ENCODE peak calls at places on chromosome 17, in five cellular contexts. L is thoracic aorta, V is tibial nerve, H is mammary epithelial cell, J is BE2C. I is an unnamed sample.

GRCh38 chr17:2724783-2725164 is 13.2 kb upstream of the CLUH start:
- DNase-seq in H (peak), L (no peak), J (no peak), V (no peak), I (no peak)

GRCh38 chr17:40321502-40322416 is 12.8 kb downstream of the RARA start:
- DNase-seq in V (no peak), L (no peak), J (no peak), H (no peak), I (no peak)

GRCh38 chr17:79053251-79053925 is 21.2 kb upstream of the ENGASE start:
- DNase-seq in L (no peak), V (no peak), H (no peak), J (no peak), I (no peak)

GRCh38 chr17:28421775-28422305 is 15.8 kb upstream of the SLC46A1 start:
- DNase-seq in L (no peak), V (no peak), J (no peak), H (no peak), I (no peak)

GRCh38 chr17:78995022-78995760 is 14.4 kb downstream of the CANT1 start:
- DNase-seq in V (no peak), L (no peak), J (no peak), H (no peak), I (no peak)

GRCh38 chr17:2056221-2057129 is 1.6 kb downstream of the HIC1 start:
- DNase-seq in V (no peak), J (no peak), L (no peak), H (no peak), I (no peak)

GRCh38 chr17:52357855-52358254 is 199.3 kb upstream of the CA10 start:
- DNase-seq in J (no peak), L (no peak), V (no peak), H (no peak), I (no peak)

GRCh38 chr17:63480826-63481487 is 4.1 kb downstream of the ACE start:
- DNase-seq in H (no peak), J (peak), V (no peak), L (no peak), I (no peak)

GRCh38 chr17:78125976-78126894 is 2.3 kb downstream of the TMC6 start:
- DNase-seq in J (peak), L (no peak), H (no peak), V (no peak), I (no peak)

GRCh38 chr17:82128287-82128686 is 30.3 kb upstream of the FASN start:
- DNase-seq in H (no peak), J (no peak), L (no peak), V (no peak), I (no peak)

GRCh38 chr17:82129095-82129494 is 31.1 kb upstream of the FASN start:
- DNase-seq in J (no peak), H (no peak), V (no peak), L (no peak), I (no peak)

GRCh38 chr17:82126479-82127314 is 28.7 kb upstream of the FASN start:
- DNase-seq in L (no peak), V (no peak), H (no peak), J (no peak), I (no peak)

GRCh38 chr17:82127704-82128103 is 29.7 kb upstream of the FASN start:
- DNase-seq in L (no peak), H (no peak), J (no peak), V (no peak), I (no peak)

DNA sequence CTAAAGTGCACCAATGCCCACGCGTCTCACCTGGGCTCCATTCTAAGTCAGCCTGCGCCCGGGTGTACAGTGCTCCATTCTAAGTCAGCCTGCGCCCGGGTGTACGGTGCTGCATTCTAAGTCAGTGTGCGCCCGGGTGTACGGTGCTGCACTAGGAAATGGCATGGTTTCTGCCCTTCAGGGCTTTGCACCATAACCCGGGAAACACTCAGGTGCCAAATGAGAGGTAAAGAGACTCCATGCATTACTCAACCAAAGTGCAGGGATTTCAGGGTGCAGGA is 29.2 kb upstream of the FASN start:
- DNase-seq in J (no peak), H (no peak), L (no peak), V (no peak), I (no peak)
- H3K4me3 ChIP-seq in J (no peak), H (no peak), L (no peak), V (no peak), I (no peak)

GRCh38 chr17:7484964-7485377 is 805 bp downstream of the POLR2A start:
- DNase-seq in H (no peak), J (no peak), V (no peak), L (no peak), I (no peak)
- TF ChIP-seq CTCF in H (peak), J (no peak), V (no peak), L (no peak), I (peak)

GRCh38 chr17:65254166-65254565 is 117.0 kb downstream of the RGS9 start:
- DNase-seq in L (no peak), J (no peak), H (no peak), V (no peak), I (no peak)
- H3K4me3 ChIP-seq in L (no peak), J (no peak), H (no peak), V (no peak), I (no peak)

DNA sequence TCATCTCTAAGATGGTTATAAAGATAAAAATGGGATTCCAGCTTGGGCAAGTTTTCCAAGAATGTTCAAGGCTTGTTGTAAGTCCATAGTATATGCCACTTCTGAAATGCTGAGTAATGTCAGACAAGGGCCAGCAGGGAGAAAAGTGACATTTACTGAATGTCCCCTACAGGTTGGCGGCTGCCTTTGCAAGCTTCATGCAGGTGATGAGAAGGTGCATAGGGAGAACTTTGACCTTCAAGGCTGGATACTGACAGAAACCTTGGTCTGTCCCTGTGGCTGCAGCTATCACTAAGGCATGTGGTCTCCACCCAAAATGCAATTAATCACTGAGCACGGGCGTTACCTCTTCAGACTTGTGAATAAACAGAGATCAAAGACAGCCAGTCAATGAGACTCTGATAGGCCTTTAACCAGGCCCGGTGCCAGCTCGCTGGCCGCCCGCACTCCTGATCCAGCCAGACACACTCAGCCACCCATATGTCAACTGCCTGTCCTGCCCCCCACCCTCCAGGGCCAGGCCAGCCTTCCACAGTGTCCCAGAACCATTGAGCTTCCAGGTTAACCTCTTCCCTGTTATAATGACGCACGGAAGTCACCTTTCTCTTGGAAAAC is 26.9 kb upstream of the AXIN2 start:
- DNase-seq in L (no peak), V (no peak), J (no peak), H (no peak), I (no peak)
- TF ChIP-seq CTCF in L (no peak), V (no peak), J (no peak), H (no peak), I (no peak)

I was measured in epithelial cell of proximal tubule.